ENCODE peak calls at places on chromosomes 2 and 18, in four cellular contexts. X is SK-N-SH, Y is prostate gland, W is uterus. C is an unnamed sample.

GRCh38 chr2:157572725-157573124 is 55.9 kb downstream of the ACVR1C start:
- DNase-seq in W (no peak), X (peak), Y (no peak), C (no peak)

GRCh38 chr2:187299122-187299906 is 148.7 kb downstream of the CALCRL start:
- DNase-seq in X (peak), W (no peak), Y (no peak), C (no peak)

GRCh38 chr18:44130365-44130942 is 550.2 kb upstream of the SETBP1 start:
- DNase-seq in W (no peak), Y (peak), X (peak), C (no peak)

GRCh38 chr2:189116984-189117383 is 62.6 kb downstream of the COL5A2 start:
- DNase-seq in X (no peak), W (no peak), Y (no peak), C (no peak)

GRCh38 chr2:20025065-20025786 is 12.8 kb upstream of the MATN3 start:
- DNase-seq in X (no peak), W (no peak), Y (no peak), C (no peak)

GRCh38 chr2:154125900-154126299 is 254.2 kb downstream of the GALNT13 start:
- DNase-seq in X (no peak), Y (no peak), W (no peak), C (no peak)

GRCh38 chr18:78090584-78090983 is 840.9 kb downstream of the GALR1 start:
- DNase-seq in X (no peak), Y (no peak), W (no peak), C (no peak)

GRCh38 chr18:23994361-23994902 is 20.1 kb upstream of the TTC39C start:
- DNase-seq in Y (peak), X (peak), W (peak), C (no peak)

GRCh38 chr2:84939426-84940087 is 31.4 kb upstream of the KCMF1 start:
- DNase-seq in X (no peak), W (no peak), Y (no peak), C (peak)

GRCh38 chr2:36707050-36707449 is 10.5 kb downstream of the VIT start:
- DNase-seq in X (no peak), W (no peak), Y (no peak), C (no peak)

GRCh38 chr2:26612034-26612433 is 29.1 kb downstream of the CIB4 start:
- DNase-seq in W (no peak), Y (no peak), X (peak), C (no peak)

GRCh38 chr2:65033178-65033577 is 23.0 kb upstream of the CEP68 start:
- DNase-seq in Y (no peak), X (peak), W (no peak), C (no peak)

GRCh38 chr2:238158807-238159539 is at the start of gene ERFE:
- DNase-seq in X (peak), W (peak), Y (no peak), C (peak)
- TF ChIP-seq CTCF in X (no peak), W (peak), Y (peak), C (peak)

DNA sequence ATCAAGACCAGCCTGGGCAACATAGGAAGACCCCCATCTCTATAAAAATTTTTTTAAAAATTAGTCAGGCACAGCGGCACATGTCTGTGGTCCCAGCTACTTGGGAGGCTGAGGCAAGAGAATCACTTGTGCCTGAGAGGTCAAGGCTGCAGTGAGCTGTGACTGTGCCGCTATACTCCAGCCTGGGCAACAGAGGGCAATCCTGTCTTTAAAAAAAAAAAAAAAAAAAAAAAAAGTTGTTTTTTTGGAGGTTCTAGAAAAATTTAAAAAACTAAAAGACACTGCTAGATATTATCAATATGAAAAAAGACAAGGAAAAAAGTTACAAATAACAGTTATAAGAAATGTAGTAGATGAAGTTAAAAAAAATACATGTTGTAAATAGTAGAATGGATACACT is 56.1 kb upstream of the C2orf15 start:
- DNase-seq in Y (no peak), X (no peak), W (no peak), C (no peak)
- TF ChIP-seq CTCF in Y (no peak), X (peak), W (no peak), C (peak)

DNA sequence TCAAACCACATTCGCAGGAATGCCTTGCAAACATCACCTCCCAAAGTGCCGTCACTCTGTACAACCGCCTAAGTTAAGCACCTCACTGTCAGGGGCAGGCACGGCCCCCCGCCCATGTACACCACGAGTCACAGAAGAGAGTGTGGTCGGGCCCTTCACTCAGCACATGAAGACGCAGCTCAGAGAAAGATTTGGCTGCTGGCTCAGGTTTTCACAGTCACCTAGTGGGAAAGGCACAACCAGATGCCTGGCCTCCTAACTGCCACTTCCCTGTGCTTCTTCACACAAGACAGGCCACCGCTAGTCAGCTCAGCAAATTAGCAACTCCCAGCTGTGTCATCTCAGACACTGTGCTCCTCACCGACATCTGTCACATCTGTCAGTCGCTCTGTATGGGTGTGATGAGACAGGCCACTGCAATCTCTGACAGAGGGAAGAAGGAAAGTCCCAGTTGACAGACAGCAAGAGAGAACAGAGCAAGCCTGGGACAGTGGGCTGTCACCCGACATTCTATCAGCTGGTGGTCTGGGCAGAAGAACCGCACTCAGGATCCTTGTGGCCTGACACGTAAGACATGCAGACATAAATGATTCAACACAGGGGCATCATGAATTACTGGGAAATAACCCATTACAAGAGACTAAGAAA is 60.8 kb downstream of the CRACDL start:
- DNase-seq in X (no peak), Y (no peak), W (no peak), C (no peak)
- TF ChIP-seq CTCF in X (no peak), Y (no peak), W (no peak), C (no peak)

DNA sequence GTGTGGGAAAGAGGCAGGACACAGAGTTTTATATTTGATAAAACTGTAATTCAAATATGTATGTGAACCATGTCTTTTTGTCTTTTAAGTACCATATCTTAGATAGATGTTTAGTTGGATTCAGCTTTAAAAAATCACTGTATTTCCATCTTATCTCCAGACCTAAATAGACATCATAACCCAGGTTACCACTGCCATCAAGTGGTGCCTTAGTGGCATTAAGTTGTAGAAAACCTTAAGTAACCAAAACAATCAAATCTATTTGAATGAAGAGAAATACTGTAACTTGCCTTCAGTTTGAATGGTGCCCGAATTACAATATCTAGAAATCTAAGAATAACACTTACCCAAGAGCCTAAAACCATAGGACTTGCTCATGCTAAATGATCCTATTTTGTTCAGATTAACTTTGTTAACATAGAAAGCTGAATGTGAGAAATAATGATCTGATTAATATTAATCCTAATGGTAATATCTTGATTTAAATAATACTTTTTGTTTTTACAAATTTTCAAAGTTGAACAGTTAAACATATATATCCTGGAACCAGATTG is 92.5 kb upstream of the MAP2 start:
- DNase-seq in X (peak), W (no peak), Y (no peak), C (no peak)
- TF ChIP-seq CTCF in X (peak), W (no peak), Y (no peak), C (no peak)

GRCh38 chr2:211957799-211958198 is 580.8 kb downstream of the ERBB4 start:
- DNase-seq in W (no peak), X (no peak), Y (no peak), C (no peak)
- TF ChIP-seq CTCF in W (no peak), X (no peak), Y (no peak), C (no peak)

DNA sequence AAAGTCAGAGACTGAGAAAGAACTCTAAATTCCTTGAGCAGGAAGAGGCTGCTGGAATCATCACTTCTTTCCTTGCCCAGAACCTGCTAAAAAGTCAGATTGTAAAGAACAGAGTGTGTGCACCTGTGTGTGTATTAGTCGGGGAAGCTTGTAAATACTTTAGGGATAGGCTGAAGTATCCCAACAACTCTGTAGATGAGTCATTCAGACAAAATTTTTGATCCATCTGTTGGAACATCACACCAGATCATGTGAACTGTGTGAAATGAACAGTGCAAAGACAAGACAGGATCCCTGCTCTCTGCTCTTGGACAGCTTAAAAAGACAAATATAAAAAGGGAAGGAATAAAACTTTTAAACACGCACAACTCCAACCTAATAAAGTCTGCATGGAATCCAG is 16.0 kb downstream of the GAREM1 start:
- DNase-seq in W (no peak), Y (no peak), X (no peak), C (no peak)
- TF ChIP-seq CTCF in W (no peak), Y (no peak), X (no peak), C (no peak)

DNA sequence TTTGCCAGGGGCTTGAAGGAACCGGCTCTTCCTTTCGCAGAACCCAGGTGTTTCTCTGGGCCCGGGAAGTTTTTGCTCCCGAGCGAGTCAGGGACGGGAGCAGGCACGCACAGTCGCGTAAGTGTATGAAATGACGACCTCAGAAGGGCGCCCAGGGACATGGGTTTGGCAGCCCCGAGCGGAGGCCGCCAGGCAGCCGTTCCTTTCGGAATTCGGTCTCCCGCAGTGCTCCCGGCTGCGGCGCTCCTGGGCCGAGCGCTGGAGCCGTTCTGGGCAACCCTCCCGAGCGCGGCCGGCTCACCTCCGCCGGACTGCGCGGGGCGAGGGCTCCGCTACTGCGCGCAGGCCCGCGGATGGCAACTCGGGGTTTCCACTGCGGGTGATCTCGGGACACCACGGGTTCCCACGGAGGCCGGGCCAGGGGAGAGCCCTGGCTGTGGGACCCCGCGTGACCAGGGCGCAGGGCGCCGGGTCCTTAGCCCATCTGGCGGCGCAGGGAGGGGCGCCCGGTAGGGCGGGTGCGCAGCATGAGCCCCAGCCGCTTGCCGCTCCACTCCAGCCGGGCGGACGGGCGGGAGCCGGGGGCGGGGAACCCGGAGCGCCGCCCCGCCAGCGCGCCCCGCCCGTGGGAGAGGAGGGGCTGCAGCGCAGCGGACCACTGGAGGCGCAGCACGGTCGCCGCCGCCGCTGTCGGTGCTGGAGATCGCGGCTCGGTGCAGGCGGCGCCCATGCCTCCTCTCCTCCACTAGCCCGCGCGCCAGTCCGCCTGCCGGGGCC is at the start of gene OSBPL6:
- DNase-seq in W (peak), Y (peak), X (peak), C (peak)
- TF ChIP-seq CTCF in W (peak), Y (no peak), X (peak), C (no peak)

GRCh38 chr2:192194065-192194865 is 468 bp downstream of the TMEFF2 start:
- DNase-seq in W (peak), Y (no peak), X (no peak), C (no peak)

GRCh38 chr2:192194866-192195547 is at the start of gene TMEFF2:
- DNase-seq in X (peak), W (peak), Y (peak), C (peak)

GRCh38 chr2:192195548-192196418 is 1.1 kb upstream of the TMEFF2 start:
- DNase-seq in W (peak), Y (no peak), X (no peak), C (no peak)

GRCh38 chr2:192190474-192190873 is 4.3 kb downstream of the TMEFF2 start:
- DNase-seq in Y (no peak), X (peak), W (no peak), C (no peak)
- TF ChIP-seq CTCF in Y (no peak), X (peak), W (peak), C (no peak)

GRCh38 chr18:6044773-6045172 is 149.5 kb upstream of the TMEM200C start:
- DNase-seq in X (no peak), Y (no peak), W (no peak), C (no peak)
- TF ChIP-seq CTCF in X (peak), Y (no peak), W (no peak), C (no peak)

DNA sequence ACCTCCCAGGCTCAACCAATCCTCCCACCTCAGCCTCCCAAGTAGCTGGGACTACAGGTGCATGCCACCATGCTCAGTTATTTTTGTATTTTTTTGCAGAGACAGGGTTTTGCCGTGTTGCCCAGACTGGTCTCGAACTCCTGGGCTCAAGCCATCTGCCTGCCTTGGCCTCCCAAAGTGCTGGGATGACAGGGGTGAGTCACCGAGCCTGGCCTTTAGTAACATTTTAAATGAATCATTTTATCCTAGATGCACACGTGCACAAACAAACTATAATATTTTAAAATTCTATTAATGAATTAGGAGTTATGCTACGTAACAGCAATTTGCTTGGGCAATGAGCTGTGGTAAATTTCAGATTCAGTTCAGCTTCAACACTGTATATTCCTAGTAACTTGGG is 862.5 kb upstream of the ID2 start:
- DNase-seq in X (no peak), Y (no peak), W (no peak), C (no peak)
- TF ChIP-seq CTCF in X (no peak), Y (no peak), W (no peak), C (no peak)